ENCODE peak calls at places on chromosomes 13 and 19, in ten cellular contexts. D, Z, P, L, A, F, K, W, V and X are unnamed samples.

GRCh38 chr13:113839536-113840204 is 24.2 kb downstream of the GAS6 start:
- DNase-seq in K (no peak), A (no peak), Z (no peak), F (no peak), P (no peak), L (no peak), D (no peak), W (no peak), V (no peak), X (no peak)

GRCh38 chr19:42006569-42006968 is 12.5 kb upstream of the ATP1A3 start:
- DNase-seq in K (no peak), L (no peak), A (no peak), F (no peak), D (no peak), W (no peak), Z (no peak), V (no peak), P (no peak), X (no peak)

GRCh38 chr13:78621086-78621485 is 17.7 kb upstream of the POU4F1 start:
- DNase-seq in L (no peak), W (no peak), P (no peak), A (no peak), Z (no peak), F (no peak), D (no peak), K (no peak), V (no peak), X (no peak)

GRCh38 chr19:29715695-29716581 is 877 bp upstream of the C19orf12 start:
- DNase-seq in L (no peak), A (peak; percentile 33), Z (no peak), F (no peak), V (peak; percentile 45), W (no peak), P (no peak), D (no peak), K (no peak), X (peak; percentile 46)

GRCh38 chr19:57099199-57099661 is 20.6 kb upstream of the USP29 start:
- DNase-seq in P (peak; percentile 42), Z (no peak), L (peak; percentile 61), V (peak; percentile 58), A (peak; percentile 46), W (no peak), K (peak; percentile 43), D (peak; percentile 10), F (peak; percentile 36), X (peak; percentile 47)

GRCh38 chr19:53864308-53864836 is 3.3 kb upstream of the MYADM start:
- DNase-seq in W (no peak), D (no peak), A (no peak), V (no peak), P (no peak), K (no peak), F (no peak), L (no peak), Z (no peak), X (no peak)

GRCh38 chr19:17448190-17448967 is at the start of gene TMEM221:
- DNase-seq in P (peak; percentile 48), A (peak; percentile 44), W (no peak), L (peak; percentile 26), V (peak; percentile 48), D (peak; percentile 43), Z (no peak), F (no peak), K (peak; percentile 19), X (no peak)

GRCh38 chr13:75788494-75788991 is 152.4 kb downstream of the LMO7 start:
- DNase-seq in W (peak; percentile 93), F (no peak), V (peak; percentile 49), K (peak; percentile 68), L (no peak), A (peak; percentile 82), P (no peak), Z (no peak), D (no peak), X (peak; percentile 96)

GRCh38 chr13:110869805-110870706 is 44.8 kb downstream of the ANKRD10 start:
- DNase-seq in W (peak; percentile 99), D (no peak), A (peak; percentile 100), F (no peak), Z (no peak), V (peak; percentile 100), P (no peak), L (no peak), K (peak; percentile 100), X (peak; percentile 100)

GRCh38 chr13:84607614-84608013 is 725.3 kb upstream of the SLITRK1 start:
- DNase-seq in A (peak; percentile 84), P (no peak), W (peak; percentile 53), V (peak; percentile 77), F (no peak), D (no peak), K (no peak), Z (no peak), L (no peak), X (peak; percentile 84)

GRCh38 chr13:100209857-100210580 is 121.1 kb downstream of the PCCA start:
- DNase-seq in F (no peak), D (no peak), A (peak; percentile 75), W (peak; percentile 50), P (no peak), Z (no peak), K (peak; percentile 62), L (no peak), V (peak; percentile 87), X (peak; percentile 84)

GRCh38 chr13:114249062-114249461 is 14.4 kb downstream of the CDC16 start:
- DNase-seq in F (no peak), Z (no peak), V (no peak), A (no peak), K (no peak), W (no peak), L (no peak), D (no peak), P (no peak), X (no peak)

GRCh38 chr13:49997935-49998334 is 1.1 kb downstream of the TRIM13 start:
- DNase-seq in P (no peak), W (no peak), L (peak; percentile 20), D (no peak), K (no peak), Z (no peak), A (peak; percentile 9), F (no peak), V (no peak), X (peak; percentile 9)

GRCh38 chr13:105090244-105090643 is 1445.2 kb downstream of the EFNB2 start:
- DNase-seq in W (no peak), Z (no peak), V (no peak), P (no peak), L (no peak), K (peak; percentile 55), D (no peak), A (peak; percentile 29), F (no peak), X (no peak)